ENCODE peak calls at places on chromosomes 5 and 9, in five cellular contexts. B, V, H, O and K are unnamed samples. For H3K4me1, the result is how much of the 10 kb centered on the place peaks cover.

GRCh38 chr5:173720341-173721258 is 104.2 kb upstream of the BOD1 start:
- DNase-seq in H (no peak), B (no peak), O (no peak), V (no peak), K (no peak)

GRCh38 chr9:128394404-128395168 is 23.4 kb downstream of the URM1 start:
- DNase-seq in O (no peak), V (no peak), B (no peak), H (no peak), K (no peak)

GRCh38 chr9:20340161-20340861 is 282.0 kb downstream of the MLLT3 start:
- DNase-seq in V (no peak), H (no peak), O (no peak), B (no peak), K (no peak)

GRCh38 chr5:139820606-139821005 is 25.0 kb downstream of the PSD2 start:
- DNase-seq in O (no peak), H (no peak), B (peak), V (no peak), K (no peak)

GRCh38 chr9:73845954-73846690 is 651.0 kb upstream of the RORB start:
- DNase-seq in B (no peak), H (no peak), V (no peak), O (no peak), K (no peak)

GRCh38 chr5:34586117-34586885 is 69.8 kb upstream of the RAI14 start:
- DNase-seq in H (peak), O (no peak), B (no peak), V (no peak), K (no peak)

GRCh38 chr9:112532427-112532826 is 45.8 kb downstream of the KIAA1958 start:
- DNase-seq in B (no peak), H (peak), V (peak), O (no peak), K (no peak)

GRCh38 chr9:30235564-30235963 is 2148.9 kb upstream of the ACO1 start:
- DNase-seq in B (no peak), O (no peak), H (no peak), V (no peak), K (no peak)

GRCh38 chr9:19946446-19947109 is 157.7 kb upstream of the SLC24A2 start:
- DNase-seq in V (no peak), H (peak), B (no peak), O (no peak), K (no peak)

GRCh38 chr5:34863947-34864346 is 25.0 kb downstream of the TTC23L start:
- DNase-seq in H (no peak), B (no peak), O (no peak), V (no peak), K (no peak)

GRCh38 chr5:31999470-31999869 is 174.6 kb downstream of the GOLPH3 start:
- DNase-seq in H (no peak), O (no peak), V (no peak), B (no peak), K (no peak)

GRCh38 chr9:6006968-6007769 is 8.3 kb downstream of the RANBP6 start:
- DNase-seq in H (peak), O (peak), B (peak), V (peak), K (peak)

GRCh38 chr5:54362434-54362833 is 52.1 kb upstream of the ARL15 start:
- DNase-seq in V (no peak), O (no peak), H (no peak), B (no peak), K (no peak)

GRCh38 chr9:117034862-117035261 is 347.8 kb downstream of the TRIM32 start:
- DNase-seq in B (no peak), O (no peak), H (peak), V (no peak), K (no peak)

GRCh38 chr9:36625006-36625600 is 52.4 kb downstream of the MELK start:
- DNase-seq in B (no peak), V (peak), H (peak), O (no peak), K (peak)

GRCh38 chr9:68832101-68832500 is 127.1 kb downstream of the PIP5K1B start:
- DNase-seq in O (no peak), B (no peak), V (no peak), H (no peak), K (no peak)

DNA sequence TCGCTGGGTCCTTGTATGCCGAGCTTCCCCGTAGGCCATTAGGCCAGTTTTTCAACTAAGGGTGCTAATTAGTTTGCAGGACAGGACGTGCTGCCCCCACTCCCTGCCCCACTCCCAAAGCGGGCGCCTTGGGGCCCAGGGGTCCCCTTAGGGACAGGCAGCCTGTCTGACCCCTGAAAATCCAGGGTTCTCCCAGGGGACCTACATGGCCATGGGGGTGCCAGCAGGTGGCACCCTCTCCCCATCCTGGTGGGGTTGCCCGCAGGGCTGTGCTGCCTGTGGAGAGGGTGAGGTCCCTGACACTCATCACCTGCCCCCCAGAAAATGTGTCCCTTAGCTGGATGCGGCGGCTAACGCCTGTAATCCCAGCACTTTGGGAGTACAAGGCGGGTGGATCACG is 8.5 kb upstream of the CCDC187 start:
- DNase-seq in H (peak), O (no peak), B (no peak), V (peak), K (no peak)
- H3K4me1 ChIP-seq in H (under half), O (under half), B (under half), V (under half), K (under half)

GRCh38 chr5:143659614-143660238 is 152.2 kb upstream of the HMHB1 start:
- DNase-seq in B (no peak), V (no peak), O (no peak), H (no peak), K (no peak)

GRCh38 chr5:143662020-143662419 is 149.9 kb upstream of the HMHB1 start:
- DNase-seq in V (no peak), H (no peak), B (no peak), O (no peak), K (no peak)

GRCh38 chr5:143653766-143654282 is 158.1 kb upstream of the HMHB1 start:
- DNase-seq in B (no peak), V (no peak), H (no peak), O (no peak), K (no peak)

GRCh38 chr5:143653256-143653655 is 158.7 kb upstream of the HMHB1 start:
- DNase-seq in B (no peak), O (no peak), H (no peak), V (no peak), K (no peak)

DNA sequence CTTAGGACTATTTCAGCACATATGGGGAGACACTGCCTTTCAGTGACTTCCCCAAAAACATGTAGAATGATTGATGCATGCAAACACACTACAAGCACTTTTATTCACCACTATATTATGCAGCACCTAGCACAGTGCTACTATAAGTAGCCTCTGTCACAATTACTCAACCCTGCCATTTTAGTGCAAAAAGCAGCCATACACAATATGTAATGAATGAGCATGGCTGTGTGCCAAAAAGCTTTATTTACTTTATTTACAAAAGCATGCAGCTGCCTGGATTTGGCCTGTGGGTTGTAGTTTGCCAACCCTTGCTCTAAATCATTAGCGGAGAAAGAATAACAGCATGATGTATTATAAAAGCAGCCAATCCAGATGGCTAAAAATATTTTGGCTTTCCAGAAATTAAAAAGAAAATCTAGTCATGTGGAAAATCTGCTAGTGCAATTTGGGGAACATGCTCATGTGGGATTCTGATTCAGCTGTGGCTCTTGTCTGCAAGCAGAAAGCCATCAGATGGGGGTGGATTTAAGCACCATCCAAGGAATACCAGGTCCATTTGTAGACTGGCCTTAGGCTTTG is 154.1 kb upstream of the HMHB1 start:
- DNase-seq in O (no peak), V (no peak), H (no peak), B (no peak), K (no peak)
- TF ChIP-seq CTCF in O (no peak), V (no peak), H (no peak), B (no peak), K (no peak)

GRCh38 chr5:14250094-14250777 is 107.1 kb downstream of the TRIO start:
- DNase-seq in H (peak), V (peak), B (no peak), O (peak), K (peak)
- H3K27ac ChIP-seq in H (no peak), V (peak), B (peak), O (no peak), K (peak)

GRCh38 chr5:144189800-144190429 is 19.2 kb downstream of the KCTD16 start:
- DNase-seq in V (no peak), B (peak), H (no peak), O (peak), K (no peak)
- H3K4me1 ChIP-seq in V (under half), B (under half), H (under half), O (under half), K (under half)

DNA sequence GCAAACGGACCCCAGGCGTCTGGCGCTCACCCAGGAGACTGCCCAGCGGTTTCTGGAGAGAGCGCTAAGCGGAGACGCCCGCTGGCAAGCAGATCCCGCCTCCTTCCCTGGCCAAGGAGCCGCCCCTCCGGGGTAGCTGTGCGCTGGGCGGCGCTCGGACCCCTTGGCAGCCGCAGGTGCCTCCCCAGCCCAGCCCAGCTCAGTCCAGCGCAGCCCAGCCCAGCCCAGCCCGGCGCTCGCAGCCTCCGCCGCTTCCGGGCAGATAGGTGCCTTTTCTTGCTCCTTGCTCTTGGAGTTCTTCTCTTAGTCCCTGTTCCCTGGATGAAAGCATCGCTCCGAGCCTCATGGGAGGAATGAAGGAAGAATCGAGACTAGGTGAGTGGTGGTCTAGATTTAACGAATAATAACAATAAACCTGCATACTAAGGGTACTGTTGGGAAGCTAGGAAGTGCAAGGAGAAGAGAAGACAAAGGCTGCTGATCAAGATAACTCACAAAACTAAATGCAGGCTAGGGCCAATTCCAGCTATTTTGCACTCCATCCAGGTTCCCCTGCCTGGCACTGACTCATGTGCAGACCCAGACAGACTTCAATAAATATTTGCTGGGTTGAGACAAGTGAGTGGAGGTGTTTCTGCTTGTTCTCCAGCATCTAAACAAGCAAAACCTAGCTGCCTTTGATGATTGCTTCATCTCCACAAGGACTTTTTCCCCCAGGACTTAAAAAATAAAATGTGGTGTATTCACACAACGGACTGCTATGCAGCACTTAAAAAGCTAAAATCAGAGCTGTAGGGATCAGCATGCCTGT is at the start of gene STK32A:
- DNase-seq in V (peak), O (peak), B (no peak), H (peak), K (peak)
- TF ChIP-seq CTCF in V (no peak), O (no peak), B (peak), H (no peak), K (no peak)

GRCh38 chr5:114363837-114364236 is 2.0 kb downstream of the KCNN2 start:
- DNase-seq in O (no peak), H (no peak), V (no peak), B (no peak), K (no peak)

GRCh38 chr5:114362977-114363721 is 1.3 kb downstream of the KCNN2 start:
- DNase-seq in H (no peak), B (no peak), O (no peak), V (no peak), K (no peak)

GRCh38 chr5:114369680-114370417 is 8.0 kb downstream of the KCNN2 start:
- DNase-seq in B (no peak), V (no peak), H (no peak), O (no peak), K (no peak)

GRCh38 chr5:114362197-114362976 is 517 bp downstream of the KCNN2 start:
- DNase-seq in H (peak), V (no peak), O (peak), B (peak), K (peak)

DNA sequence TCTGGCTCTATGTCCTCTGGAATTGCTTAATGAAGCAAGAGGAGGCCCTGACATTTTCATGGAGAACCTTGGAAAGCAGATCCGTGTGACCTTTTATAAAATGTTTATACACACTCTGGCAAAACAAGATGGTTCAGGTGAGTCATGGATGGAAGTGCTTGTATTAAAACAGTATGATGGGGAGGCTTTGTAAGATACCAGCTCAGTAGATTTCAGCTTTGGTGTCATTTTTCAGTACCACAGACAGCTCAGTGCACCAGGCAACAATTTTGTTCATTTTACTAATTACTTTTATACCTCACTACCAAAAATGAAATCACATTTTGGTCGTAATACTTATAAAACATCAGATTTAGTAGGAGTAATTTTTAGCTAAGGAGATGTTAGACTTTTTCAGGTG is 5.2 kb downstream of the KCNN2 start:
- DNase-seq in H (no peak), B (no peak), V (no peak), O (no peak), K (no peak)
- H3K27ac ChIP-seq in H (no peak), B (no peak), V (no peak), O (no peak), K (no peak)

GRCh38 chr5:56851258-56851941 is 36.1 kb downstream of the MAP3K1 start:
- DNase-seq in H (no peak), O (no peak), V (no peak), B (no peak), K (no peak)
- H3K4me1 ChIP-seq in H (under half), O (half or more), V (under half), B (under half), K (half or more)

GRCh38 chr9:104494808-104495207 is 9.3 kb upstream of the OR13F1 start:
- DNase-seq in B (no peak), H (no peak), O (no peak), V (no peak), K (no peak)
- TF ChIP-seq CTCF in B (peak), H (peak), O (no peak), V (no peak), K (no peak)

GRCh38 chr5:137706841-137707240 is 29.0 kb downstream of the KLHL3 start:
- DNase-seq in O (no peak), V (no peak), B (no peak), H (no peak), K (no peak)
- H3K27ac ChIP-seq in O (no peak), V (no peak), B (no peak), H (no peak), K (no peak)

GRCh38 chr9:137685886-137686420 is 67.1 kb downstream of the EHMT1 start:
- DNase-seq in O (no peak), V (no peak), B (no peak), H (no peak), K (no peak)

GRCh38 chr9:137680445-137681358 is 61.9 kb downstream of the EHMT1 start:
- DNase-seq in V (no peak), H (peak), O (no peak), B (no peak), K (no peak)

GRCh38 chr9:137685035-137685885 is 66.5 kb downstream of the EHMT1 start:
- DNase-seq in V (no peak), B (no peak), H (no peak), O (no peak), K (no peak)

GRCh38 chr9:137682431-137682991 is 63.7 kb downstream of the EHMT1 start:
- DNase-seq in B (no peak), H (no peak), V (no peak), O (no peak), K (no peak)

DNA sequence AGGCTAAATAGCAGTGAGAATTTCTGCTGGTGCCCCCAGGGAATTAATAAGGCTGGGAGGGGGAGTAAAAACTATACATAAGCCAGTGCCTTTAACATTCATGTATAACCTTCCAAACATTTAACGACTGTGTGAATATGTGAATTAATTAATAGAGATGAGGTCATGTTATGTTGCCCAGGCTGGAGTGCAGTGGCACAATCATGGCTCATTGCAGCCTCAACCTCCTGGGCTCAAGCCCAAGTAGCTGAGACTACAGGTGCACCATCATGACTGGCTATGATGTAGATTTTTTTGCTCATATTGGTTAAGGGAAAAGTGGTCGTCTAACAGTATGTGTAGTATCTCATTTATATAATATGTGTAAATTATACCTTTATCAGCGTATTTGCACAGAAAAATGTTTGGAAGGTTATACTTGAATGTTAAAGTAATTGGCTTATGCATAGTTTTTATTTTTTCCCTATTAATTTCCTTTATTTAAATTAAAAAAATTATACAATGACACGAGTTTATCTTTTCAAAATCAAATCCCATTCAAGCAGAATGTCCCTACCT is 64.6 kb downstream of the EHMT1 start:
- DNase-seq in O (no peak), V (no peak), H (no peak), B (no peak), K (no peak)
- H3K4me1 ChIP-seq in O (under half), V (under half), H (under half), B (under half), K (half or more)